ENCODE peak calls at places on chromosomes 7 and 10, in four cellular contexts. S is hepatocyte, F is small intestine, M is MM.1S. I is an unnamed sample. For H3K9me3, the result is how much of the 10 kb centered on the place peaks cover.

GRCh38 chr10:14779053-14779649 is 4.5 kb upstream of the FAM107B start:
- DNase-seq in S (peak), F (peak), M (no peak), I (peak)

GRCh38 chr10:44864042-44864436 is 47.1 kb upstream of the TMEM72 start:
- DNase-seq in M (no peak), F (peak), S (peak), I (peak)

GRCh38 chr7:78013368-78013767 is 214.8 kb downstream of the PHTF2 start:
- DNase-seq in F (no peak), S (no peak), M (no peak), I (no peak)

GRCh38 chr7:79872171-79872570 is 262.5 kb upstream of the GNAI1 start:
- DNase-seq in S (no peak), M (no peak), F (no peak), I (no peak)

GRCh38 chr10:102009801-102010425 is 46.1 kb downstream of the ARMH3 start:
- DNase-seq in F (peak), M (peak), S (peak), I (peak)

GRCh38 chr10:71442859-71443570 is 46.3 kb downstream of the CDH23 start:
- DNase-seq in S (no peak), F (no peak), M (no peak), I (no peak)

GRCh38 chr10:77159538-77160110 is 478.0 kb downstream of the KCNMA1 start:
- DNase-seq in S (no peak), M (no peak), F (no peak), I (no peak)

GRCh38 chr10:28532223-28532508 is 752 bp upstream of the WAC start:
- DNase-seq in F (peak), M (no peak), S (no peak), I (no peak)

GRCh38 chr7:44768663-44769361 is 20.2 kb downstream of the ZMIZ2 start:
- DNase-seq in F (no peak), M (no peak), S (no peak), I (no peak)

GRCh38 chr10:77771851-77772250 is 134.2 kb upstream of the KCNMA1 start:
- DNase-seq in M (no peak), F (no peak), S (no peak), I (no peak)

GRCh38 chr10:119415536-119416527 is 126.7 kb downstream of the RGS10 start:
- DNase-seq in S (no peak), M (no peak), F (no peak), I (no peak)

GRCh38 chr10:33277135-33277536 is 57.3 kb downstream of the NRP1 start:
- DNase-seq in M (no peak), S (no peak), F (no peak), I (no peak)

GRCh38 chr10:93386496-93387369 is 95.4 kb downstream of the MYOF start:
- DNase-seq in F (peak), M (peak), S (no peak), I (no peak)

GRCh38 chr7:6398943-6399342 is 48.8 kb downstream of the DAGLB start:
- DNase-seq in F (no peak), M (no peak), S (no peak), I (no peak)

GRCh38 chr7:70588610-70589009 is 543.3 kb upstream of the GALNT17 start:
- DNase-seq in M (no peak), S (no peak), F (no peak), I (no peak)

GRCh38 chr7:70587739-70588138 is 544.2 kb upstream of the GALNT17 start:
- DNase-seq in F (peak), S (no peak), M (no peak), I (peak)

GRCh38 chr7:70585071-70585470 is 546.9 kb upstream of the GALNT17 start:
- DNase-seq in F (no peak), S (no peak), M (no peak), I (no peak)

GRCh38 chr7:70588151-70588550 is 543.8 kb upstream of the GALNT17 start:
- DNase-seq in M (no peak), F (no peak), S (no peak), I (no peak)

GRCh38 chr7:70586822-70587221 is 545.1 kb upstream of the GALNT17 start:
- DNase-seq in F (no peak), S (no peak), M (no peak), I (no peak)
- H3K9me3 ChIP-seq in F (under half), S (under half), M (under half), I (under half)

GRCh38 chr7:157972914-157973313 is 614.7 kb downstream of the PTPRN2 start:
- DNase-seq in S (no peak), F (no peak), M (no peak), I (no peak)
- H3K9me3 ChIP-seq in S (under half), F (under half), M (under half), I (under half)

DNA sequence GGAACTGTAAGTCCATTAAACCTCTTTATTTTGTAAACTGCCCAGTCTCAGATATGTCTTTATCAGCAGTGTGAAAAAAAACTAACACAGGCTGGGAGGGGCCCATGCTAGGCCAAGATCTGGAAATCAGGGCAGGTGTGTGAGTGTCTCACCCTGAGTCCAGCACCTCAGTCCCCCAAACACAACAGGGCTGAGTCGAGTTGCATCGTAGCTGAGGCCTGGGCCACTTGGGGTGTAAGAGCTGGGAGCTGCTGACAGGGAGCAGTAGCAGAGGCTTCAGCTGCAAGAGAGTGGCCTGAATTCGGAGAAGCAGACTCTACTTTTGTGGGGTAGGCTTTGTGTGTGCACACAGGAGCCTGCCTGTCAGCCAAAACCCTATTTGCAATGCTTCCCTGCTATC is 553.1 kb downstream of the PTPRN2 start:
- DNase-seq in M (no peak), S (no peak), F (no peak), I (no peak)
- H3K9me3 ChIP-seq in M (under half), S (under half), F (under half), I (under half)

GRCh38 chr10:85832988-85833387 is 533.6 kb downstream of the GRID1 start:
- DNase-seq in F (no peak), S (no peak), M (no peak), I (no peak)
- H3K9me3 ChIP-seq in F (under half), S (under half), M (under half), I (under half)

DNA sequence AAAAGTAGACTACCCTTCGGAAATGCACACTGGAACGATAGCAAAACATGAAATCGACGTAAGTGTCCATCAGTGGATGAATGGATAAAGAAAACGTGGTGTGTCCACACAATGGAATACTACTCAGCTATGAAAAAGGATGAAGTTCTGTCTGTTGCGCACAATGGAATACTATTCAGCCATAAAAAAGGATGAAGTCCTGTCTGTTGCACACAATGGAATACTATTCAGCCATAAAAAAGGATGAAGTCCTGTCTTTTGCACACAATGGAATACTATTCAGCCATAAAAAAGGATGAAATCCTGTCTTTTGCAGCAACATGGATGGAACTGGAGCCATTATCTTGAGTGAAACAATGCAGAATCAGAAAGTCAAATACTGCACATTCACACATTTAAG is 591.8 kb downstream of the PTPRN2 start:
- DNase-seq in S (no peak), M (no peak), F (no peak), I (no peak)
- H3K9me3 ChIP-seq in S (under half), M (under half), F (under half), I (under half)

DNA sequence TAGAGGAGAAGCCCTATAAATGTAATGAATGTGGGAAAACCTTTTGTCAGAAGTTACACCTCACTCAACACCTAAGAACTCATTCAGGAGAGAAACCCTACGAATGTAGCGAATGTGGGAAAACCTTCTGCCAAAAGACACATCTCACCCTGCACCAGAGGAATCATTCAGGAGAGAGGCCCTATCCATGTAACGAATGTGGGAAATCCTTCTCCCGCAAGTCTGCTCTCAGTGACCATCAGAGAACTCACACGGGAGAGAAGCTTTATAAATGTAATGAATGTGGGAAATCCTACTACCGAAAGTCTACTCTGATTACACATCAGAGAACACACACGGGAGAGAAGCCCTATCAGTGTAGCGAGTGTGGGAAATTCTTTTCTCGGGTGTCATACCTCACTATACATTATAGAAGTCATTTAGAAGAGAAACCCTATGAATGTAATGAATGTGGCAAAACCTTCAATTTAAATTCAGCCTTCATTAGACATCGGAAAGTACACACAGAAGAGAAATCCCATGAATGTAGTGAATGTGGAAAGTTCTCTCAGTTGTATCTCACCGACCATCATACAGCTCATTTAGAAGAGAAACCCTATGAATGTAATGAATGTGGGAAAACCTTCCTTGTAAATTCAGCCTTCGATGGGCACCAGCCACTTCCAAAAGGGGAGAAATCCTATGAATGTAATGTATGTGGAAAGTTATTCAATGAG is 18.9 kb downstream of the RBAK start:
- DNase-seq in F (no peak), M (no peak), S (no peak), I (no peak)
- H3K9me3 ChIP-seq in F (under half), M (under half), S (half or more), I (half or more)

GRCh38 chr7:48806731-48807130 is 117.6 kb upstream of the CDC14C start:
- DNase-seq in M (no peak), S (no peak), F (no peak), I (no peak)

DNA sequence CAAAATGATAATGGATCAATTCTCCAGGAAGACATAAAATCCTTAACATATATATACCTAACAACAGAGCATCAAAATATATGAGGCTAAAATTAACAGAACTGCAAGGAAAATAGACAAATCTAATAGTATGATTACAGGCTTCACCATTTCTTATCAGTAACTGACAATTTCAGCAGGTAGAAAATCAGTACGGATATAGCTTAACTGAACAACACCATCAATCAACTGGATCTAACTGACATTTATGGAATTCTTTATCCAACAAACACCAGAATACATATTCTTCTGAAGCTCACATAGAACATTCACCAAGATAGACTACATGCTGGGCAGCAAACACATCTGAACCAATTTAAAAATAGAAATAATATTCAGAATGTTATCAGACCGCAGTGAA is 121.1 kb upstream of the CDC14C start:
- DNase-seq in S (no peak), M (no peak), F (no peak), I (no peak)
- H3K9me3 ChIP-seq in S (under half), M (under half), F (under half), I (under half)

I was measured in transverse colon.